ENCODE peak calls at places on chromosomes 16 and 17, in four cellular contexts. One of them, this sample, is unnamed.

GRCh38 chr16:4694664-4695451 is 1.5 kb downstream of the NUDT16L1 start:
- DNase-seq in naive B cell: no peak
- DNase-seq in GM19239: no peak
- DNase-seq in activated gamma-delta T cell: no peak
- DNase-seq in this sample: no peak

GRCh38 chr16:84548971-84549844 is 44.7 kb upstream of the MEAK7 start:
- DNase-seq in GM19239: no peak
- DNase-seq in naive B cell: no peak
- DNase-seq in activated gamma-delta T cell: no peak
- DNase-seq in this sample: peak

GRCh38 chr16:73064227-73064995 is 16.5 kb upstream of the ZFHX3 start:
- DNase-seq in GM19239: no peak
- DNase-seq in activated gamma-delta T cell: no peak
- DNase-seq in naive B cell: no peak
- DNase-seq in this sample: no peak

GRCh38 chr17:39563476-39563875 is 44.2 kb downstream of the NEUROD2 start:
- DNase-seq in activated gamma-delta T cell: no peak
- DNase-seq in naive B cell: no peak
- DNase-seq in GM19239: no peak
- DNase-seq in this sample: no peak

GRCh38 chr17:29158515-29159275 is 21.5 kb downstream of the MYO18A start:
- DNase-seq in naive B cell: no peak
- DNase-seq in activated gamma-delta T cell: no peak
- DNase-seq in GM19239: no peak
- DNase-seq in this sample: no peak

GRCh38 chr17:57946798-57947358 is 8.3 kb downstream of the CUEDC1 start:
- DNase-seq in naive B cell: peak
- DNase-seq in activated gamma-delta T cell: no peak
- DNase-seq in GM19239: peak
- DNase-seq in this sample: no peak

GRCh38 chr17:43608313-43608712 is 53.4 kb downstream of the MEOX1 start:
- DNase-seq in GM19239: no peak
- DNase-seq in activated gamma-delta T cell: no peak
- DNase-seq in naive B cell: no peak
- DNase-seq in this sample: no peak

GRCh38 chr17:81257533-81257932 is 18.4 kb downstream of the NDUFAF8 start:
- DNase-seq in GM19239: no peak
- DNase-seq in activated gamma-delta T cell: no peak
- DNase-seq in naive B cell: no peak
- DNase-seq in this sample: no peak

GRCh38 chr17:31467502-31468256 is 76.2 kb downstream of the RAB11FIP4 start:
- DNase-seq in GM19239: no peak
- DNase-seq in activated gamma-delta T cell: no peak
- DNase-seq in naive B cell: no peak
- DNase-seq in this sample: no peak

This sample was measured in activated effector memory CD4-positive, alpha-beta T cell treated with anti-CD3 and anti-CD28 coated beads, Interleukin-2, amount 50 U/mL, for 16 hours.